ENCODE peak calls at places on chromosomes 16 and 17, in seven cellular contexts. F, R, X, I, O, B and U are unnamed samples.

GRCh38 chr16:57651344-57652333 is 16.5 kb upstream of the ADGRG3 start:
- DNase-seq in O (no peak), I (peak; percentile 15), X (no peak), F (no peak), B (peak; percentile 22), R (no peak), U (no peak)

GRCh38 chr17:31532161-31532515 is 140.7 kb downstream of the RAB11FIP4 start:
- DNase-seq in I (no peak), X (no peak), R (no peak), F (no peak), B (no peak), O (no peak), U (no peak)

GRCh38 chr16:89572042-89572441 is 3.5 kb upstream of the CPNE7 start:
- DNase-seq in F (no peak), R (no peak), I (no peak), B (no peak), X (no peak), O (no peak), U (no peak)

GRCh38 chr17:20852541-20853370 is 190.1 kb downstream of the USP22 start:
- DNase-seq in O (peak; percentile 14), B (no peak), X (no peak), F (peak; percentile 24), R (no peak), I (no peak), U (no peak)

GRCh38 chr17:42399121-42399520 is 10.9 kb upstream of the STAT3 start:
- DNase-seq in I (no peak), F (no peak), O (no peak), R (no peak), B (no peak), X (no peak), U (no peak)

GRCh38 chr17:78273813-78274212 is 42.4 kb downstream of the TMEM235 start:
- DNase-seq in O (no peak), B (no peak), I (no peak), R (no peak), F (no peak), X (no peak), U (no peak)

GRCh38 chr17:32771396-32771795 is 105.5 kb downstream of the MYO1D start:
- DNase-seq in R (no peak), B (no peak), F (peak; percentile 73), O (no peak), I (no peak), X (no peak), U (peak; percentile 8)

GRCh38 chr16:11462036-11462435 is 116.8 kb downstream of the RMI2 start:
- DNase-seq in F (no peak), X (no peak), R (no peak), B (no peak), O (no peak), I (no peak), U (no peak)

GRCh38 chr17:47949951-47950350 is 7.7 kb downstream of the PRR15L start:
- DNase-seq in R (no peak), O (no peak), I (no peak), B (no peak), X (no peak), F (no peak), U (no peak)

GRCh38 chr17:69474171-69474831 is 59.8 kb downstream of the MAP2K6 start:
- DNase-seq in X (no peak), F (no peak), R (no peak), O (no peak), I (no peak), B (no peak), U (peak; percentile 51)

GRCh38 chr17:48679385-48680096 is 42.8 kb downstream of the PRAC1 start:
- DNase-seq in X (no peak), I (no peak), F (peak; percentile 5), B (no peak), O (no peak), R (no peak), U (no peak)